ENCODE peak calls at places on chromosomes 7 and 10, in five cellular contexts. I, V, W, K and S are unnamed samples.

GRCh38 chr7:142798451-142799438 is 28.0 kb downstream of the PRSS2 start:
- DNase-seq in V (no peak), K (no peak), I (no peak), W (no peak), S (no peak)

GRCh38 chr7:131111081-131111576 is 216.5 kb upstream of the MKLN1 start:
- DNase-seq in I (peak; percentile 82), V (no peak), K (peak; percentile 62), W (peak; percentile 87), S (no peak)

GRCh38 chr10:60208676-60209269 is 180.9 kb downstream of the ANK3 start:
- DNase-seq in W (peak; percentile 71), I (peak; percentile 66), K (no peak), V (no peak), S (no peak)

GRCh38 chr10:79142522-79143309 is 74.0 kb downstream of the ZMIZ1 start:
- DNase-seq in K (no peak), I (no peak), V (no peak), W (no peak), S (peak; percentile 36)

GRCh38 chr10:22475857-22476600 is 130.7 kb downstream of the SPAG6 start:
- DNase-seq in I (peak; percentile 31), K (no peak), W (peak; percentile 47), V (no peak), S (no peak)

GRCh38 chr7:150937848-150938561 is 40.1 kb downstream of the KCNH2 start:
- DNase-seq in I (peak; percentile 25), K (no peak), V (no peak), W (peak; percentile 36), S (peak; percentile 50)

GRCh38 chr7:73830872-73831655 is at the start of gene CLDN4:
- DNase-seq in K (peak; percentile 97), W (no peak), I (peak; percentile 67), V (no peak), S (peak; percentile 65)

GRCh38 chr7:133293390-133294110 is 40.7 kb downstream of the EXOC4 start:
- DNase-seq in K (no peak), W (no peak), I (no peak), V (no peak), S (peak; percentile 25)

GRCh38 chr10:110207805-110208613 is 604 bp downstream of the MXI1 start:
- DNase-seq in W (peak; percentile 71), V (no peak), I (peak; percentile 53), K (no peak), S (peak; percentile 59)

GRCh38 chr7:75931676-75932075 is 16.7 kb downstream of the POR start:
- DNase-seq in K (peak; percentile 8), W (no peak), V (no peak), I (no peak), S (no peak)

GRCh38 chr10:124048371-124049290 is 44.8 kb downstream of the CHST15 start:
- DNase-seq in W (no peak), K (no peak), V (no peak), I (no peak), S (no peak)

GRCh38 chr7:134515569-134516468 is 11.5 kb upstream of the AKR1B10 start:
- DNase-seq in I (peak; percentile 95), W (peak; percentile 97), K (no peak), V (no peak), S (no peak)

GRCh38 chr10:95333997-95334792 is 43.4 kb upstream of the PDLIM1 start:
- DNase-seq in W (peak; percentile 92), I (peak; percentile 74), V (no peak), K (peak; percentile 42), S (no peak)

GRCh38 chr10:110488124-110488681 is 9.5 kb upstream of the DUSP5 start:
- DNase-seq in V (no peak), I (peak; percentile 75), W (peak; percentile 31), K (no peak), S (no peak)

GRCh38 chr10:107163904-107164861 is at the start of gene SORCS1:
- DNase-seq in W (peak; percentile 45), I (peak; percentile 44), K (peak; percentile 26), V (no peak), S (peak; percentile 82)

GRCh38 chr10:58282615-58283014 is 13.7 kb downstream of the CISD1 start:
- DNase-seq in V (peak; percentile 32), K (no peak), I (no peak), W (no peak), S (no peak)